ENCODE peak calls at places on chromosomes 6 and 20, in eight cellular contexts. W is mucosa of descending colon; N is CD4-positive, alpha-beta T cell; S is progenitor cell of endocrine pancreas; D is ascending aorta; Y is tibial artery; C is BJ; I is B cell. H is an unnamed sample.

GRCh38 chr6:17178754-17179153 is 76.9 kb downstream of the STMND1 start:
- DNase-seq in W (no peak), N (no peak), S (no peak), D (no peak), Y (no peak), C (no peak), I (no peak), H (no peak)

GRCh38 chr6:157283900-157284737 is 39.2 kb downstream of the TMEM242 start:
- DNase-seq in W (no peak), N (no peak), S (no peak), D (no peak), Y (no peak), C (no peak), I (no peak), H (no peak)

GRCh38 chr6:121309768-121310473 is 24.4 kb downstream of the TBC1D32 start:
- DNase-seq in W (no peak), N (no peak), S (no peak), D (no peak), Y (no peak), C (peak), I (no peak), H (no peak)

GRCh38 chr20:1429143-1429728 is 36.4 kb upstream of the FKBP1A start:
- DNase-seq in W (peak), N (no peak), S (no peak), D (no peak), Y (no peak), C (no peak), I (no peak), H (no peak)

GRCh38 chr20:20864346-20865096 is 152.1 kb upstream of the RALGAPA2 start:
- DNase-seq in W (no peak), N (no peak), S (no peak), D (no peak), Y (no peak), C (no peak), I (no peak), H (no peak)

GRCh38 chr6:46437671-46438221 is 53.5 kb downstream of the RCAN2 start:
- DNase-seq in W (no peak), N (no peak), S (no peak), D (no peak), Y (no peak), C (peak), I (no peak), H (no peak)

GRCh38 chr20:53966774-53967398 is 103.5 kb downstream of the BCAS1 start:
- DNase-seq in W (no peak), N (no peak), S (no peak), D (no peak), Y (no peak), C (no peak), I (no peak), H (no peak)

GRCh38 chr20:36063916-36064660 is 90.5 kb upstream of the EPB41L1 start:
- DNase-seq in W (no peak), N (no peak), S (no peak), D (no peak), Y (no peak), C (no peak), I (no peak), H (no peak)

GRCh38 chr20:52004720-52005119 is 186.9 kb downstream of the ZFP64 start:
- DNase-seq in W (no peak), N (no peak), S (no peak), D (no peak), Y (no peak), C (peak), I (no peak), H (no peak)

GRCh38 chr6:73451166-73452106 is 661 bp downstream of the CGAS start:
- DNase-seq in W (peak), N (peak), S (peak), D (no peak), Y (peak), C (no peak), I (peak), H (peak)

DNA sequence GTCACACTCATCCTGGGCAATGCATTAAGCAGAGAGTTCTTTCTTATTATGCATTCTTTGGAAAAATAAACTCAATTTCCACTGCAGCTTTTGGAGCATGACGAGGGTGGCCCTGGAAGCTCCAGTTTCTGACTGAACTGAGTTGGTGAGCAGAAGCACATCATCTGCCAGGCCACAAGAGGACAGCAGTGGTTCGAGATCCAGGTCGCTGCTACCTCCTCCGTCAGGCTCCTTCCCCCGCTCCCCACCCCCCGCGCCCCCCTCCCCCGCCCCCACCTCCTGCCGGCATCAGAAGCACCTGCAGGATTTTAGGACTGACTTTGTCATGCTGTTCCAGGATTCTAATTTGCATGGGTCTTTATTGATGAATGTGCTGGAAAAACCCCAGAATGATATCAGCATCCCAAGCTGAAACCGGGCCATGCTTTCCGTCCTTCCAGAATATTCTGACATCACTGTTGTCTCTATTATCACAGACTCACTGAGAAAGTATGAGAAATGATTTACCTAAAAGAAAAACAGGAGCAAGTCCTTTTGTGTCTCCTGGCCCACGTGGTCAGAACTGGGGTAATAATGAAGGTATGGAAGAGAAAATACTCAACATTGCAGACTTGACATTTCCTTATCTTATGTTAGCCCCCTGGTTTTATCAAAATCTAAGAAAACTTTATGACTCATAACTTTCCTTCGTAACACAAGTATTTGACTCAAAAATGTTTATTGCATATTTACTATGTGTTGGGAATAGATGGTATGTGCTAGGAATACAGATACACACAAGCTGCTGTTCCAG is 220.1 kb upstream of the EXOC2 start:
- DNase-seq in W (peak), N (no peak), S (no peak), D (no peak), Y (no peak), C (no peak), I (no peak), H (no peak)
- TF ChIP-seq CTCF in W (peak), N (no peak), S (peak), D (no peak), Y (no peak), C (peak), I (no peak), H (no peak)

DNA sequence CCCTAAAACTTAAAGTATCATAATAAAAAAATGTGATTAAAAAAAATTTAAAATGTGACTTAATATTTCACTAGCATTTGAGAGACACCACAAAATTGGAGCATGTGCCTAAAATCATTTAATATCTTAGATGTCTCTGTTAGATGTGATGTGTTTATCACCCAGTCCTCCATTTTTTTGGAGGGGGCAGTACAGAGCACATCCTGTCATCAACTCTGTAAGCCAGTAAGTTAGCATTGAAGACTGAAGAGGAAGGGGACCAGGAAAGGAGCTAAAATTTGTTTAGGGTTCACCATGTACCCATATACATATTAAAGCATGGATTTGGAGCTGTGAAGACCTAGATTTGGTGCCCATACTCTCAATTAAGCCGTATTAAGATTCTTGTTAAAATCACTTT is 30.7 kb upstream of the ADIG start:
- DNase-seq in W (no peak), N (no peak), S (no peak), D (no peak), Y (no peak), C (no peak), I (no peak), H (no peak)
- TF ChIP-seq CTCF in W (no peak), N (no peak), S (peak), D (no peak), Y (no peak), C (peak), I (no peak), H (no peak)

DNA sequence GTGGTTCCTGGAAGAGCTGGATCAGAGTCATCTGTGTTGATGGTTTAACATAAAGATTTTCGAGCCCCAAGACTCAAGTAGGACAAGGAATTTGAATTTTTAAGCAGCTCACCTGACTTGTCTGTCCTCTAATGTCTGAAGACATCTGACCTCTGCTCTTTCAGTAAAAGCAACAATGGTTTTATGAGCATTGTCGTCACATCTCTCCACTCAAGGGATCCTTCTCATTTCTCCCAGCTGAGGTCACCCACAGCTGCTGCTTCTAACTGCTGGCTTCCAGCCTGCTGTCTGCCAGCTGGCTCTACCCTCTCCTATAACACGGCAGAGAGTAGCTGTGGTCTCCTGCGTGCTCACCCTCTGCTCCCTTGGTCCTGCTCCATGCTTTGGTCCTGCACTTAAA is 24.7 kb upstream of the HDAC2 start:
- DNase-seq in W (peak), N (no peak), S (no peak), D (peak), Y (no peak), C (peak), I (no peak), H (no peak)
- TF ChIP-seq CTCF in W (no peak), N (no peak), S (no peak), D (no peak), Y (no peak), C (no peak), I (no peak), H (no peak)

DNA sequence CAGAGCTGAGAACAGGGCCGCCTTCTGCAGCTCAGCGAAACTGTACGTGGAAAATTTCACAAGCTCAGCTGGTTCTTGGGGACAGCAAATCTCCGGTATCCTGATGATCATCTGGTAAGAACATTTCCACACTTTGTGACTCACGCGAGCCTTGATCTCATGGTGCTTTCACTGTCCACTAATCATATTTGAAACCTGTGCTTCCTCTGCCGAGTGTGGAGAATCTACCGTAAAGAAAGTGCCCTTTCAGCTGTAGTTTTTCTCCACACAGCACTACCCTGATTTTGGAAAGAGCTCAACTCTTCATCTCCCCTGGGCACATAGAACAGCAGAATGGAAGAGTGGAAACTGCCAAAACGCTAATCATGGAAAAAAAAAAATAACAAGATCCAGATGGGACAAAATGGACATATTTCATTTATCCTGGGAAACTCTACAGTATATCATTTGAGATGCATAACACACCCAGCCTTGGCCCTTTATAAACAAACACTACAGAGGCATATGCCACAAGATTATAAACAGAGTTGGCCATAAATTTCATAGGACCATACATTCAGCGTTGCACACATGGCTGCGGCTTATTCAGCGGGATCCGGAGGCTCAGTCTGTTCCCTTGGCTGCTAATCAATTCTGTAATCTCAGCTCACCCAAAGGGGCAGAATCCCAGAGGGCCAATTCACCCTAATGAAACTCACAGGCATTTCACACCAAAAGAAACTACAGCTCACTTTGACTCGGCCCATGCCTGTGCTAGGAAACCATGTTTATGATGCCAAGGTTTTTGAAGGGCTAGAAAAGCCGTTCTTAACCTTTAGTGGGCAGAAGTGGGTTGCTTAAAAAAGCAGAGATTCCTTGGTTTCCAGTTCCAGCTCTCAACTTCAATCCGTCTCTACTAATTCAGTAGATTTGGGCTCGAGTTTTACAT is 434.6 kb downstream of the HDGFL1 start:
- DNase-seq in W (no peak), N (no peak), S (no peak), D (no peak), Y (peak), C (peak), I (no peak), H (no peak)
- TF ChIP-seq CTCF in W (no peak), N (no peak), S (no peak), D (no peak), Y (no peak), C (no peak), I (no peak), H (no peak)

DNA sequence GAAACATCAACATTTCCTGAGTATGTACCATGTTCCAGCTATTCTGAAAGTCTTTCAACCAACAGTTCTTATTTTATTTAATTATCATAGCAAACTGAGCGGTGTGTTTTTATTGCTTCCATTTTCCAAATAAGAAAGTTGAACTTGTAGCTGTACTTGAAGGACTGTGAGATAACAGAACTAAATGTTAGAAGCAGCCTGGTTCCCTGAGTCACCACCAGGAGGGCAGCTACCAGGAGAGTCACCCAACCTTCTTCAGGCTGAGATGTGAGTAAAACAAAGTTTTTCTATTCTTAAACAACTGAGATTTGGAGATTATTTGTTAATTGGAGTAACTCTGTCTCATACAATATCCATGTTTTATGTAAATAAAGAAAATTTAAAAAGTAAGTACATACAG is 403.4 kb downstream of the PKHD1 start:
- DNase-seq in W (no peak), N (no peak), S (no peak), D (no peak), Y (no peak), C (no peak), I (no peak), H (no peak)
- TF ChIP-seq CTCF in W (no peak), N (no peak), S (peak), D (no peak), Y (no peak), C (no peak), I (no peak), H (no peak)

GRCh38 chr20:32648761-32649615 is 24.8 kb downstream of the C20orf203 start:
- DNase-seq in W (no peak), N (no peak), S (no peak), D (no peak), Y (no peak), C (no peak), I (no peak), H (no peak)

GRCh38 chr20:32642257-32643046 is 31.3 kb downstream of the C20orf203 start:
- DNase-seq in W (no peak), N (no peak), S (no peak), D (no peak), Y (no peak), C (no peak), I (no peak), H (no peak)

GRCh38 chr20:32646486-32646885 is 27.3 kb downstream of the C20orf203 start:
- DNase-seq in W (no peak), N (no peak), S (no peak), D (no peak), Y (no peak), C (no peak), I (no peak), H (no peak)

GRCh38 chr20:32641464-32641863 is 32.3 kb downstream of the C20orf203 start:
- DNase-seq in W (no peak), N (no peak), S (no peak), D (no peak), Y (no peak), C (no peak), I (no peak), H (no peak)

GRCh38 chr20:32645134-32645533 is 28.6 kb downstream of the C20orf203 start:
- DNase-seq in W (no peak), N (no peak), S (no peak), D (no peak), Y (no peak), C (no peak), I (no peak), H (no peak)
- TF ChIP-seq CTCF in W (no peak), N (no peak), S (no peak), D (no peak), Y (no peak), C (no peak), I (no peak), H (no peak)

GRCh38 chr6:51394061-51394460 is 575.4 kb downstream of the TFAP2B start:
- DNase-seq in W (no peak), N (no peak), S (no peak), D (no peak), Y (no peak), C (no peak), I (no peak), H (no peak)

GRCh38 chr6:51396583-51396982 is 577.9 kb downstream of the TFAP2B start:
- DNase-seq in W (no peak), N (no peak), S (no peak), D (no peak), Y (no peak), C (no peak), I (no peak), H (no peak)

GRCh38 chr6:51398064-51398740 is 579.5 kb downstream of the TFAP2B start:
- DNase-seq in W (no peak), N (no peak), S (no peak), D (no peak), Y (no peak), C (no peak), I (no peak), H (no peak)

GRCh38 chr6:51398793-51399192 is 580.1 kb downstream of the TFAP2B start:
- DNase-seq in W (no peak), N (no peak), S (no peak), D (no peak), Y (no peak), C (no peak), I (no peak), H (no peak)
- TF ChIP-seq CTCF in W (no peak), N (no peak), S (no peak), D (no peak), Y (no peak), C (no peak), I (no peak), H (no peak)